ENCODE peak calls at places on chromosomes 16 and 17, in six cellular contexts. G, E, J, K, H and F are unnamed samples.
A peak's percentile ranks its signal among the peaks of the same experiment; 100 is the strongest.

GRCh38 chr16:48607056-48607825 is 2.7 kb downstream of the N4BP1 start:
- DNase-seq in G (no peak), E (peak; percentile 71), J (no peak), K (no peak), H (no peak), F (peak; percentile 36)

GRCh38 chr16:67287960-67288359 is 8.6 kb downstream of the PLEKHG4 start:
- DNase-seq in G (no peak), E (no peak), J (no peak), K (no peak), H (no peak), F (no peak)

GRCh38 chr17:77204531-77204930 is 63.8 kb downstream of the SEC14L1 start:
- DNase-seq in G (no peak), E (no peak), J (no peak), K (no peak), H (no peak), F (no peak)

GRCh38 chr17:76535788-76536510 is 1.6 kb downstream of the CYGB start:
- DNase-seq in G (no peak), E (no peak), J (no peak), K (no peak), H (no peak), F (no peak)

GRCh38 chr16:17328971-17329370 is 141.8 kb downstream of the XYLT1 start:
- DNase-seq in G (no peak), E (no peak), J (no peak), K (no peak), H (no peak), F (no peak)

GRCh38 chr17:82935944-82936767 is 96.3 kb upstream of the ZNF750 start:
- DNase-seq in G (no peak), E (no peak), J (no peak), K (no peak), H (no peak), F (no peak)

GRCh38 chr16:30526137-30526822 is at the start of gene ZNF768:
- DNase-seq in G (peak; percentile 25), E (no peak), J (peak; percentile 22), K (peak; percentile 77), H (peak; percentile 46), F (no peak)

GRCh38 chr16:88524973-88525662 is 45.1 kb upstream of the ZC3H18 start:
- DNase-seq in G (no peak), E (no peak), J (no peak), K (no peak), H (no peak), F (no peak)

GRCh38 chr16:48911700-48912099 is 301.7 kb upstream of the N4BP1 start:
- DNase-seq in G (no peak), E (no peak), J (no peak), K (no peak), H (no peak), F (no peak)

GRCh38 chr17:82097187-82097918 is 683 bp downstream of the FASN start:
- DNase-seq in G (no peak), E (peak; percentile 87), J (peak; percentile 34), K (peak; percentile 69), H (peak; percentile 48), F (peak; percentile 75)

GRCh38 chr17:2138768-2139167 is 83.9 kb downstream of the HIC1 start:
- DNase-seq in G (no peak), E (no peak), J (peak; percentile 25), K (no peak), H (no peak), F (no peak)

GRCh38 chr16:68290455-68290854 is 20.3 kb downstream of the SLC7A6OS start:
- DNase-seq in G (no peak), E (no peak), J (no peak), K (no peak), H (no peak), F (no peak)

GRCh38 chr16:69763557-69763942 is 1.4 kb downstream of the WWP2 start:
- DNase-seq in G (no peak), E (no peak), J (no peak), K (no peak), H (peak; percentile 34), F (no peak)

GRCh38 chr17:59842901-59843652 is 49.7 kb downstream of the TUBD1 start:
- DNase-seq in G (peak; percentile 23), E (peak; percentile 35), J (peak; percentile 93), K (no peak), H (peak; percentile 52), F (peak; percentile 66)

GRCh38 chr17:18280766-18281165 is 20.3 kb downstream of the MIEF2 start:
- DNase-seq in G (no peak), E (no peak), J (no peak), K (no peak), H (no peak), F (no peak)

GRCh38 chr17:37698132-37698615 is 46.7 kb downstream of the HNF1B start:
- DNase-seq in G (no peak), E (no peak), J (peak; percentile 89), K (no peak), H (no peak), F (no peak)

GRCh38 chr16:28977703-28978641 is 3.4 kb downstream of the SPNS1 start:
- DNase-seq in G (no peak), E (no peak), J (no peak), K (peak; percentile 15), H (no peak), F (no peak)

GRCh38 chr17:2602597-2603017 is 9.2 kb downstream of the PAFAH1B1 start:
- DNase-seq in G (no peak), E (no peak), J (no peak), K (no peak), H (no peak), F (no peak)

GRCh38 chr16:1338119-1338730 is 4.8 kb downstream of the BAIAP3 start:
- DNase-seq in G (no peak), E (no peak), J (no peak), K (peak; percentile 70), H (peak; percentile 72), F (no peak)

GRCh38 chr16:10355589-10355988 is 30.3 kb upstream of the ATF7IP2 start:
- DNase-seq in G (no peak), E (no peak), J (no peak), K (no peak), H (no peak), F (no peak)

GRCh38 chr17:13775450-13775849 is 173.7 kb upstream of the HS3ST3A1 start:
- DNase-seq in G (no peak), E (no peak), J (no peak), K (no peak), H (no peak), F (no peak)

GRCh38 chr17:8473451-8474192 is 37.9 kb downstream of the NDEL1 start:
- DNase-seq in G (no peak), E (no peak), J (no peak), K (peak; percentile 17), H (no peak), F (no peak)

GRCh38 chr17:82204831-82205719 is 7.6 kb downstream of the CCDC57 start:
- DNase-seq in G (no peak), E (peak; percentile 70), J (peak; percentile 91), K (no peak), H (no peak), F (no peak)

GRCh38 chr16:23587726-23588125 is 8.4 kb downstream of the NDUFAB1 start:
- DNase-seq in G (no peak), E (peak; percentile 75), J (no peak), K (no peak), H (no peak), F (no peak)

GRCh38 chr16:12157510-12158093 is 181.1 kb downstream of the SNX29 start:
- DNase-seq in G (no peak), E (peak; percentile 73), J (peak; percentile 46), K (no peak), H (no peak), F (no peak)

GRCh38 chr17:78774956-78775571 is 7.0 kb downstream of the CYTH1 start:
- DNase-seq in G (peak; percentile 50), E (no peak), J (no peak), K (no peak), H (no peak), F (no peak)

GRCh38 chr16:51151951-51152663 is 1.0 kb upstream of the SALL1 start:
- DNase-seq in G (no peak), E (no peak), J (peak; percentile 79), K (peak; percentile 93), H (peak; percentile 38), F (peak; percentile 96)

GRCh38 chr17:48470388-48471034 is 40.5 kb upstream of the SKAP1 start:
- DNase-seq in G (no peak), E (no peak), J (peak; percentile 89), K (no peak), H (no peak), F (no peak)

GRCh38 chr16:27405546-27406451 is 3.8 kb downstream of the IL21R start:
- DNase-seq in G (peak; percentile 24), E (no peak), J (no peak), K (peak; percentile 25), H (no peak), F (no peak)

GRCh38 chr17:16428098-16428882 is 12.9 kb downstream of the TRPV2 start:
- DNase-seq in G (no peak), E (no peak), J (no peak), K (peak; percentile 67), H (peak; percentile 75), F (peak; percentile 58)

GRCh38 chr17:10698116-10698818 is 873 bp downstream of the ADPRM start:
- DNase-seq in G (no peak), E (peak; percentile 29), J (peak; percentile 11), K (no peak), H (no peak), F (no peak)

GRCh38 chr17:75909051-75909811 is 4.5 kb upstream of the MRPL38 start:
- DNase-seq in G (no peak), E (no peak), J (no peak), K (no peak), H (no peak), F (no peak)